ENCODE peak calls at places on chromosomes 3 and 15, in four cellular contexts. N, P, M and C are unnamed samples.

GRCh38 chr3:66822059-66823009 is 175.8 kb upstream of the KBTBD8 start:
- DNase-seq in M (peak), N (no peak), P (peak), C (peak)

GRCh38 chr3:127053450-127053849 is 70.5 kb downstream of the PLXNA1 start:
- DNase-seq in M (no peak), N (peak), P (no peak), C (no peak)

GRCh38 chr15:58404722-58405121 is 27.1 kb upstream of the LIPC start:
- DNase-seq in P (no peak), M (no peak), N (no peak), C (no peak)

GRCh38 chr3:128875556-128876120 is 3.8 kb upstream of the ACAD9 start:
- DNase-seq in N (no peak), M (peak), P (peak), C (peak)

GRCh38 chr15:69997701-69998273 is 99.9 kb downstream of the TLE3 start:
- DNase-seq in M (peak), N (peak), P (no peak), C (peak)

GRCh38 chr3:140292684-140293083 is 357.7 kb downstream of the CLSTN2 start:
- DNase-seq in M (no peak), P (no peak), N (no peak), C (peak)

GRCh38 chr15:69145694-69146492 is 14.5 kb upstream of the GLCE start:
- DNase-seq in N (no peak), P (no peak), M (peak), C (peak)

GRCh38 chr15:71746719-71747118 is 63.6 kb upstream of the NR2E3 start:
- DNase-seq in N (no peak), M (no peak), P (no peak), C (no peak)

GRCh38 chr15:92930776-92931175 is 30.7 kb downstream of the CHD2 start:
- DNase-seq in P (no peak), N (no peak), M (no peak), C (no peak)